ENCODE peak calls at places on chromosomes 16 and 17, in six cellular contexts. R is HFFc6, M is NAMALWA, L is NCI-H774, S is HuH-7.5, O is Caco-2. K is an unnamed sample.

GRCh38 chr16:13994239-13995106 is 74.5 kb downstream of the ERCC4 start:
- DNase-seq in M (no peak), L (peak), S (no peak), R (no peak), O (no peak), K (no peak)

GRCh38 chr17:285751-286422 is 66.7 kb downstream of the RPH3AL start:
- DNase-seq in S (no peak), L (no peak), M (no peak), R (no peak), O (no peak), K (no peak)

GRCh38 chr16:588639-588888 is 1.3 kb upstream of the RAB40C start:
- DNase-seq in R (peak), M (peak), L (no peak), O (peak), S (no peak), K (peak)

GRCh38 chr17:42586514-42587230 is 9.1 kb upstream of the PSMC3IP start:
- DNase-seq in M (no peak), R (no peak), S (no peak), O (no peak), L (no peak), K (no peak)

GRCh38 chr17:39483506-39483905 is 22.2 kb downstream of the CDK12 start:
- DNase-seq in L (no peak), R (no peak), M (no peak), S (no peak), O (no peak), K (no peak)

GRCh38 chr17:72602517-72603345 is 481.9 kb downstream of the SOX9 start:
- DNase-seq in L (no peak), M (peak), O (peak), S (no peak), R (peak), K (peak)

GRCh38 chr17:17408236-17408794 is 68.5 kb upstream of the MED9 start:
- DNase-seq in M (no peak), S (no peak), L (no peak), R (no peak), O (no peak), K (peak)

GRCh38 chr17:11545002-11545401 is 53.3 kb upstream of the DNAH9 start:
- DNase-seq in L (no peak), S (no peak), R (no peak), M (no peak), O (no peak), K (no peak)

GRCh38 chr17:38541281-38541680 is 64.5 kb downstream of the SRCIN1 start:
- DNase-seq in O (no peak), M (no peak), L (no peak), R (no peak), S (no peak), K (no peak)

GRCh38 chr16:53224932-53225533 is 170.2 kb downstream of the CHD9 start:
- DNase-seq in O (no peak), R (peak), S (no peak), M (no peak), L (no peak), K (no peak)

GRCh38 chr17:68462381-68463210 is 5.3 kb upstream of the WIPI1 start:
- DNase-seq in O (peak), L (peak), M (peak), S (peak), R (peak), K (peak)

GRCh38 chr17:20266806-20267458 is 200.4 kb downstream of the LGALS9B start:
- DNase-seq in M (no peak), O (no peak), R (no peak), S (no peak), L (no peak), K (peak)

GRCh38 chr17:72657467-72658317 is 434.8 kb downstream of the SLC39A11 start:
- DNase-seq in M (no peak), O (peak), L (no peak), R (no peak), S (no peak), K (peak)

GRCh38 chr16:14181371-14182050 is 110.4 kb downstream of the MRTFB start:
- DNase-seq in S (no peak), O (no peak), L (no peak), R (peak), M (no peak), K (peak)

GRCh38 chr17:32495347-32496253 is 8.8 kb downstream of the CDK5R1 start:
- DNase-seq in S (no peak), M (no peak), O (no peak), R (no peak), L (no peak), K (peak)

GRCh38 chr17:62618647-62619412 is 8.6 kb upstream of the MRC2 start:
- DNase-seq in L (no peak), O (no peak), M (no peak), R (no peak), S (no peak), K (no peak)

GRCh38 chr16:86044241-86044671 is 145.3 kb downstream of the IRF8 start:
- DNase-seq in R (peak), S (peak), O (no peak), M (peak), L (no peak), K (peak)

GRCh38 chr16:56883586-56883985 is 18.6 kb downstream of the SLC12A3 start:
- DNase-seq in O (no peak), S (no peak), M (no peak), R (no peak), L (no peak), K (no peak)

GRCh38 chr17:32755045-32755805 is 121.7 kb downstream of the MYO1D start:
- DNase-seq in L (peak), S (peak), M (peak), O (peak), R (peak), K (peak)

GRCh38 chr16:83713597-83713996 is 94.2 kb upstream of the HSBP1 start:
- DNase-seq in R (no peak), L (no peak), S (no peak), M (peak), O (no peak), K (no peak)

GRCh38 chr17:58527306-58527705 is 12.9 kb upstream of the MTMR4 start:
- DNase-seq in S (no peak), R (no peak), O (no peak), M (peak), L (no peak), K (no peak)

GRCh38 chr16:22333457-22333994 is 36.3 kb downstream of the POLR3E start:
- DNase-seq in M (no peak), L (no peak), O (no peak), S (no peak), R (no peak), K (no peak)

GRCh38 chr16:75445298-75445697 is 12.0 kb upstream of the CFDP1 start:
- DNase-seq in L (no peak), M (no peak), R (no peak), O (no peak), S (no peak), K (no peak)

GRCh38 chr16:17304814-17305169 is 166.0 kb downstream of the XYLT1 start:
- DNase-seq in R (no peak), M (no peak), S (no peak), L (no peak), O (peak), K (no peak)

GRCh38 chr16:3113765-3114479 is 1.5 kb downstream of the ZNF205 start:
- DNase-seq in R (peak), S (no peak), O (no peak), M (no peak), L (no peak), K (no peak)

GRCh38 chr16:53085539-53086450 is 31.0 kb downstream of the CHD9 start:
- DNase-seq in O (no peak), S (no peak), M (no peak), R (peak), L (no peak), K (peak)

GRCh38 chr17:57593739-57594462 is 151.2 kb downstream of the CCDC182 start:
- DNase-seq in S (no peak), M (no peak), O (no peak), R (no peak), L (no peak), K (no peak)

GRCh38 chr17:47931848-47932247 is 9.5 kb upstream of the PNPO start:
- DNase-seq in S (no peak), R (no peak), L (no peak), M (no peak), O (no peak), K (no peak)

K was measured in astrocyte of the spinal cord.